ENCODE peak calls at places on chromosome 12, in ten cellular contexts. N is foreskin fibroblast; S is ovary; G is cardiac fibroblast; J is naive thymus-derived CD4-positive, alpha-beta T cell; P is Caco-2; W is mucosa of descending colon; B is IMR-90; R is CD8-positive, alpha-beta memory T cell; I is heart right ventricle. Z is an unnamed sample.

GRCh38 chr12:31797230-31797872 is 68.5 kb upstream of the AMN1 start:
- DNase-seq in N (no peak), S (no peak), G (no peak), J (peak), P (no peak), W (no peak), B (no peak), R (no peak), I (no peak), Z (no peak)

GRCh38 chr12:51676875-51677274 is 85.8 kb downstream of the SCN8A start:
- DNase-seq in N (no peak), S (no peak), G (no peak), J (no peak), P (no peak), W (no peak), B (no peak), R (no peak), I (no peak), Z (no peak)

GRCh38 chr12:4809013-4809448 is 88.8 kb downstream of the GALNT8 start:
- DNase-seq in N (no peak), S (no peak), G (no peak), J (no peak), P (no peak), W (peak), B (no peak), R (no peak), I (peak), Z (peak)

GRCh38 chr12:111268738-111269572 is 99.9 kb downstream of the PHETA1 start:
- DNase-seq in N (no peak), S (no peak), G (peak), J (no peak), P (peak), W (peak), B (no peak), R (no peak), I (no peak), Z (no peak)

GRCh38 chr12:130555628-130556485 is 160.2 kb downstream of the RIMBP2 start:
- DNase-seq in N (no peak), S (no peak), G (no peak), J (no peak), P (no peak), W (peak), B (no peak), R (no peak), I (no peak), Z (no peak)

GRCh38 chr12:24172773-24173447 is 223.4 kb upstream of the SOX5 start:
- DNase-seq in N (no peak), S (no peak), G (no peak), J (no peak), P (no peak), W (no peak), B (no peak), R (no peak), I (no peak), Z (no peak)

GRCh38 chr12:51779876-51780275 is 68.6 kb downstream of the FIGNL2 start:
- DNase-seq in N (no peak), S (no peak), G (no peak), J (no peak), P (no peak), W (no peak), B (no peak), R (no peak), I (no peak), Z (no peak)

GRCh38 chr12:10617868-10618267 is 4.5 kb upstream of the MAGOHB start:
- DNase-seq in N (no peak), S (no peak), G (no peak), J (no peak), P (no peak), W (no peak), B (peak), R (no peak), I (no peak), Z (no peak)

GRCh38 chr12:123903301-123904065 is 69.1 kb downstream of the CCDC92 start:
- DNase-seq in N (no peak), S (no peak), G (no peak), J (no peak), P (no peak), W (no peak), B (no peak), R (no peak), I (no peak), Z (no peak)

GRCh38 chr12:131121705-131122405 is 168.1 kb downstream of the ADGRD1 start:
- DNase-seq in N (no peak), S (peak), G (no peak), J (no peak), P (no peak), W (no peak), B (no peak), R (no peak), I (no peak), Z (peak)

GRCh38 chr12:130873106-130873795 is 1.4 kb downstream of the RAN start:
- DNase-seq in N (no peak), S (no peak), G (peak), J (no peak), P (no peak), W (no peak), B (no peak), R (no peak), I (no peak), Z (no peak)

GRCh38 chr12:119440961-119441360 is 106.4 kb downstream of the CCDC60 start:
- DNase-seq in N (no peak), S (no peak), G (no peak), J (no peak), P (no peak), W (no peak), B (no peak), R (no peak), I (no peak), Z (no peak)

GRCh38 chr12:48366131-48366530 is 15.4 kb upstream of the ZNF641 start:
- DNase-seq in N (no peak), S (no peak), G (no peak), J (no peak), P (no peak), W (no peak), B (no peak), R (no peak), I (no peak), Z (no peak)

GRCh38 chr12:50188280-50188781 is 21.2 kb upstream of the CERS5 start:
- DNase-seq in N (no peak), S (no peak), G (peak), J (no peak), P (peak), W (no peak), B (peak), R (no peak), I (no peak), Z (no peak)

GRCh38 chr12:78229491-78230209 is 399.0 kb downstream of the NAV3 start:
- DNase-seq in N (peak), S (peak), G (peak), J (no peak), P (peak), W (peak), B (peak), R (no peak), I (no peak), Z (peak)

GRCh38 chr12:131108171-131108955 is 154.7 kb downstream of the ADGRD1 start:
- DNase-seq in N (no peak), S (no peak), G (no peak), J (no peak), P (no peak), W (no peak), B (no peak), R (no peak), I (no peak), Z (peak)

GRCh38 chr12:120916561-120916960 is 12.4 kb upstream of the SPPL3 start:
- DNase-seq in N (no peak), S (no peak), G (no peak), J (no peak), P (no peak), W (no peak), B (no peak), R (no peak), I (no peak), Z (no peak)

GRCh38 chr12:129854591-129854990 is 49.2 kb downstream of the TMEM132D start:
- DNase-seq in N (no peak), S (no peak), G (no peak), J (no peak), P (no peak), W (no peak), B (no peak), R (no peak), I (no peak), Z (no peak)

GRCh38 chr12:3083949-3084348 is 6.8 kb downstream of the TSPAN9 start:
- DNase-seq in N (no peak), S (no peak), G (peak), J (no peak), P (no peak), W (no peak), B (no peak), R (no peak), I (peak), Z (no peak)

GRCh38 chr12:47650469-47650868 is 55.4 kb downstream of the RPAP3 start:
- DNase-seq in N (no peak), S (no peak), G (no peak), J (no peak), P (no peak), W (no peak), B (peak), R (no peak), I (no peak), Z (no peak)

GRCh38 chr12:54125950-54126695 is 62.7 kb downstream of the SMUG1 start:
- DNase-seq in N (no peak), S (peak), G (no peak), J (no peak), P (no peak), W (peak), B (no peak), R (no peak), I (peak), Z (no peak)

GRCh38 chr12:94261119-94261518 is 112.7 kb downstream of the PLXNC1 start:
- DNase-seq in N (no peak), S (no peak), G (no peak), J (no peak), P (no peak), W (no peak), B (no peak), R (no peak), I (no peak), Z (no peak)

GRCh38 chr12:24770851-24771250 is 178.1 kb downstream of the BCAT1 start:
- DNase-seq in N (peak), S (no peak), G (peak), J (no peak), P (no peak), W (no peak), B (peak), R (no peak), I (no peak), Z (no peak)

GRCh38 chr12:93237235-93237915 is 140.3 kb upstream of the NUDT4 start:
- DNase-seq in N (peak), S (peak), G (peak), J (no peak), P (no peak), W (no peak), B (no peak), R (no peak), I (peak), Z (no peak)

GRCh38 chr12:128905003-128905544 is 51.8 kb downstream of the GLT1D1 start:
- DNase-seq in N (no peak), S (no peak), G (no peak), J (no peak), P (no peak), W (no peak), B (no peak), R (no peak), I (no peak), Z (no peak)

GRCh38 chr12:48659863-48660262 is 22.2 kb downstream of the KANSL2 start:
- DNase-seq in N (no peak), S (no peak), G (no peak), J (no peak), P (no peak), W (no peak), B (no peak), R (no peak), I (no peak), Z (no peak)

GRCh38 chr12:125538800-125539199 is 473.6 kb downstream of the AACS start:
- DNase-seq in N (no peak), S (no peak), G (no peak), J (no peak), P (no peak), W (no peak), B (no peak), R (no peak), I (no peak), Z (no peak)

GRCh38 chr12:109962388-109962787 is 33.8 kb downstream of the GIT2 start:
- DNase-seq in N (peak), S (no peak), G (no peak), J (no peak), P (no peak), W (no peak), B (no peak), R (no peak), I (no peak), Z (no peak)

GRCh38 chr12:71947645-71948105 is 9.0 kb downstream of the TPH2 start:
- DNase-seq in N (peak), S (no peak), G (peak), J (no peak), P (peak), W (no peak), B (peak), R (no peak), I (no peak), Z (no peak)

DNA sequence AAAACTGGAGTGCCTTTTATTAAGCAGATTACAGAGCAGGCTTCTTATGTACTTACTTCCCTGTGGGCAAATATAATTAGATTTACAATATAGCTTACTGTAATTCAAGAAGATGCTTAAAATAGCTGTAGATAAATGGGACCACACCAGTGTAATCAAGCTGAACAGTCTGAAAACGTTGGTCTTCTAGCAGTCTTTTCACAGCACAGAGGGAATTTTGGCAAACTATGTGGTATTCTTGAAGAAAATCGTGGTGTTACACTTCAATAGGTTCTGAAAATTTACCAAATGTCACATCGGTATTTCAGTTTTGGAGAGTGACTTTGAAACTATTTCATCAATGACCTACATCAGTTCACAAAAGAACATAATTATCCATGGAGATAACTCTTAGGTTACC is 47.7 kb downstream of the SLC16A7 start:
- DNase-seq in N (no peak), S (no peak), G (no peak), J (no peak), P (no peak), W (no peak), B (no peak), R (no peak), I (no peak), Z (no peak)
- H3K4me3 ChIP-seq in N (no peak), S (no peak), G (no peak), J (no peak), P (no peak), W (no peak), B (no peak), R (no peak), I (no peak), Z (no peak)

DNA sequence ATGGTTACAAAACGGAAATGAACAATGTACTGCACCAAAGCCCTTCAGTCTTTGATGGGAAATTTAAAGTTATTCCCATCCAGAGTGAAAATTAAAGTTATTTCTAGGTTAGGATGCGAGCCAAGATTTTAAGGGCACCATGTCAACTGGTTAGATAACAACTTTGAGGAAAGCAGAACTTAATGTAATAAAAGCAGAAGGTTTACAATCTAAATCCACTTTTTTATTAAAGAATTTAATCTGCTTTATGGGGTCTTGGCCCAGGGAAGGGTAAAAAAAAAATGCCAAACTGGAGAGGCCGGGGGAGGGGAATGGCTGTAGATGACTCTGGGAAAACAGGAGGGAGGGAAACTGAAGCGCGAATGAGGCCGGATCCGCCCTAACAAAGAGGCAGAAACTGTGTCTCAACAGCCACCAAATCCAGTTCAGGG is 108.2 kb upstream of the ATF7IP start:
- DNase-seq in N (no peak), S (no peak), G (no peak), J (no peak), P (no peak), W (no peak), B (no peak), R (no peak), I (peak), Z (no peak)
- H3K4me3 ChIP-seq in N (no peak), S (peak), G (no peak), J (peak), P (no peak), W (no peak), B (no peak), R (peak), I (peak), Z (peak)

DNA sequence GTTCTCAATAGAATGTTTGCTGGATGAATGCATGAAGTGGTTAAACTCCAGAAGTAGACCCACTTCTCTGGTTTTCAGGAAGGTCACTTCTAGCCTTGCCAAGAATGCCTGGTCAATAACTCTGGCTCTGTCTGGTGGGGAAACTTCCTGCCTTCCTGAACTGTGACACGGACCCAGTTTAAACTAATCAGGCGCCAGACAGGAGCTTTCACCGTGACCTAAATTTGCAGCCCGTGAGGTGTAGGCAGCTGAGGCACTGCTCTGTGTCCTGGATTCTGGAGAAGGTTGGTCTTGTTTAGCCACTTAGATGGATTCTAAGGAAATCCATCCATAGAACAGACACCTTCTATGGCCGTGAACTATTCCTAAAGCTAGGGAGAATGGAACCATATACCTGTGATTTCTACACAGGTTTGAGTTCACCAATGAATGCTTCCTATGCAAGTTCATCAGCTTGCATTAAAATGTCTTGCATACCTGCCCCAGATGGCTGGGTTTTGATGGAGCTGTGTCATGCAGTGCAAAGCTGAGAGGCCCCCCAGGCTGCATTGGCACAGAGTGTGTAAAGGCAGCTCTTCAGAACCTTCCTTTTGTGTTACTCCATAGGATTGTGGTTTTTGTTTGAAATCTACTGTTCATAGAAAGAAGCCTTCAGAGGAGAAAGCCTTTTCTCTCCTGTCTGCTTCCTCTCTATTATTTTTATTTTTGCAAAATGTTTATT is 4.4 kb downstream of the CHST11 start:
- DNase-seq in N (no peak), S (no peak), G (no peak), J (no peak), P (no peak), W (no peak), B (no peak), R (peak), I (no peak), Z (no peak)
- H3K4me3 ChIP-seq in N (no peak), S (no peak), G (no peak), J (peak), P (no peak), W (no peak), B (no peak), R (peak), I (no peak), Z (no peak)

DNA sequence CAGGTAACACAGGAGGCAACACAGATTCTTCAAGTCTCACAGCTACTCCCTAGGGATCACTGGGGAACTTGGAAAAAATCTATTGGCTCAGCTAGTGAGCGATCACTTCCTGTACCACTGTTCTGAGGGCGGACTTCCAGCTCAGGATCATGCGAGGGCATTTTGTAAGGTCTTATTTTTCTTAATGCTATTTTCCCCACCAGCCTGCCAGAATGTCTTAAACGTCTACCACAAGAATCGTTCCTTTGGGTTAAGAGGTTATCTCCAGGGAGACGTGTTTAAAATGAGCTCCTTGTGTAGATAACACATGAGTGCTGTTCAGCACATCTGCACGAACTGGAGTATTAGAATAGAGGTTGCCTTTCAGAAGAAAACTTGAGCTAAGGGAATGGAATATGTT is 162.6 kb downstream of the ETNK1 start:
- DNase-seq in N (no peak), S (no peak), G (peak), J (no peak), P (no peak), W (no peak), B (peak), R (no peak), I (no peak), Z (no peak)
- H3K4me3 ChIP-seq in N (no peak), S (no peak), G (no peak), J (no peak), P (no peak), W (no peak), B (no peak), R (no peak), I (no peak), Z (peak)

GRCh38 chr12:87801860-87802720 is 227.1 kb downstream of the C12orf50 start:
- DNase-seq in N (no peak), S (no peak), G (peak), J (no peak), P (no peak), W (no peak), B (no peak), R (no peak), I (no peak), Z (no peak)
- H3K4me3 ChIP-seq in N (no peak), S (no peak), G (no peak), J (no peak), P (no peak), W (no peak), B (no peak), R (no peak), I (no peak), Z (no peak)

GRCh38 chr12:115597157-115597712 is 680.3 kb downstream of the MED13L start:
- DNase-seq in N (peak), S (no peak), G (peak), J (no peak), P (no peak), W (no peak), B (peak), R (no peak), I (no peak), Z (no peak)

GRCh38 chr12:115599251-115599811 is 678.2 kb downstream of the MED13L start:
- DNase-seq in N (no peak), S (no peak), G (no peak), J (no peak), P (no peak), W (no peak), B (no peak), R (no peak), I (peak), Z (peak)

GRCh38 chr12:115598827-115599226 is 678.7 kb downstream of the MED13L start:
- DNase-seq in N (no peak), S (no peak), G (no peak), J (no peak), P (no peak), W (peak), B (no peak), R (no peak), I (peak), Z (peak)
- H3K4me3 ChIP-seq in N (peak), S (no peak), G (no peak), J (no peak), P (no peak), W (no peak), B (no peak), R (no peak), I (peak), Z (peak)

DNA sequence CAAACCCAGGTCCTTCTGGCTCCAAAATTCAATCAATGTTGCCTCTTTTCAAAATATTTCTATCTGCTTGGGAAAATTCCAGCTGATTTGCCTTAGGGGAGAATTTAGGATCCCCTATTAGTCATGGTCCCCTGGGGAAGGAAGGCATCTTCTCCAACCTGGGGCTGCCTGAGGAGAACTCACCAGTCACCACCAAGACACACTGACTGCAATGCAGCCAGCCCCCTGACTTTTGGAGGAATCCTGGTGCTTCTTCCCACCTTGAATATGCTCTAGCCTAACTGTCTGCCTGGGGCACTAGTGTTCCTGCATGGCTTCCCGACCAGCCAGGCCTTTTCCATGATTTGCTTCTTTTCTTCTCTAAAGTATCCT is 71.8 kb upstream of the BCL2L14 start:
- DNase-seq in N (no peak), S (no peak), G (peak), J (no peak), P (no peak), W (no peak), B (no peak), R (no peak), I (no peak), Z (no peak)
- H3K4me3 ChIP-seq in N (no peak), S (no peak), G (no peak), J (peak), P (no peak), W (no peak), B (no peak), R (no peak), I (no peak), Z (no peak)